ENCODE peak calls at places on chromosomes 2 and 18, in seven cellular contexts. One of them, this sample, is unnamed.

GRCh38 chr18:37668971-37669747 is 103.6 kb upstream of the CELF4 start:
- DNase-seq in A549: no peak
- DNase-seq in WERI-Rb-1: no peak
- DNase-seq in coronary artery: no peak
- DNase-seq in stomach: no peak
- DNase-seq in tibial artery: no peak
- DNase-seq in kidney: peak
- DNase-seq in this sample: no peak

GRCh38 chr2:37376421-37377186 is 32.2 kb downstream of the QPCT start:
- DNase-seq in tibial artery: peak
- DNase-seq in A549: no peak
- DNase-seq in kidney: no peak
- DNase-seq in stomach: no peak
- DNase-seq in WERI-Rb-1: no peak
- DNase-seq in coronary artery: no peak
- DNase-seq in this sample: peak

GRCh38 chr2:10357193-10357592 is 54.5 kb downstream of the HPCAL1 start:
- DNase-seq in WERI-Rb-1: no peak
- DNase-seq in stomach: no peak
- DNase-seq in tibial artery: no peak
- DNase-seq in kidney: no peak
- DNase-seq in A549: no peak
- DNase-seq in coronary artery: no peak
- DNase-seq in this sample: no peak

GRCh38 chr18:43486462-43486861 is 209.2 kb upstream of the SYT4 start:
- DNase-seq in A549: no peak
- DNase-seq in coronary artery: no peak
- DNase-seq in WERI-Rb-1: no peak
- DNase-seq in tibial artery: no peak
- DNase-seq in kidney: no peak
- DNase-seq in stomach: peak
- DNase-seq in this sample: no peak

GRCh38 chr2:155645771-155646170 is 686.8 kb downstream of the NR4A2 start:
- DNase-seq in WERI-Rb-1: no peak
- DNase-seq in stomach: no peak
- DNase-seq in coronary artery: no peak
- DNase-seq in A549: no peak
- DNase-seq in tibial artery: no peak
- DNase-seq in kidney: no peak
- DNase-seq in this sample: no peak

GRCh38 chr2:85242321-85242720 is 85.5 kb downstream of the TGOLN2 start:
- DNase-seq in stomach: no peak
- DNase-seq in tibial artery: no peak
- DNase-seq in WERI-Rb-1: no peak
- DNase-seq in kidney: no peak
- DNase-seq in A549: no peak
- DNase-seq in coronary artery: no peak
- DNase-seq in this sample: no peak

GRCh38 chr2:175156534-175156933 is 11.5 kb downstream of the ATF2 start:
- DNase-seq in coronary artery: no peak
- DNase-seq in tibial artery: no peak
- DNase-seq in WERI-Rb-1: no peak
- DNase-seq in kidney: no peak
- DNase-seq in A549: no peak
- DNase-seq in stomach: no peak
- DNase-seq in this sample: no peak

GRCh38 chr2:39488450-39488849 is 51.4 kb upstream of the MAP4K3 start:
- DNase-seq in A549: no peak
- DNase-seq in tibial artery: no peak
- DNase-seq in kidney: peak
- DNase-seq in stomach: no peak
- DNase-seq in coronary artery: no peak
- DNase-seq in WERI-Rb-1: no peak
- DNase-seq in this sample: no peak

GRCh38 chr2:32697156-32697555 is 69.3 kb downstream of the TTC27 start:
- DNase-seq in WERI-Rb-1: no peak
- DNase-seq in coronary artery: no peak
- DNase-seq in kidney: no peak
- DNase-seq in tibial artery: no peak
- DNase-seq in A549: no peak
- DNase-seq in stomach: no peak
- DNase-seq in this sample: peak

GRCh38 chr2:32901313-32901712 is 45.4 kb upstream of the LTBP1 start:
- DNase-seq in coronary artery: no peak
- DNase-seq in kidney: no peak
- DNase-seq in A549: no peak
- DNase-seq in stomach: no peak
- DNase-seq in WERI-Rb-1: no peak
- DNase-seq in tibial artery: no peak
- DNase-seq in this sample: no peak

GRCh38 chr2:162974771-162975170 is 136.2 kb upstream of the KCNH7 start:
- DNase-seq in stomach: no peak
- DNase-seq in tibial artery: no peak
- DNase-seq in kidney: no peak
- DNase-seq in WERI-Rb-1: no peak
- DNase-seq in A549: no peak
- DNase-seq in coronary artery: no peak
- DNase-seq in this sample: no peak

GRCh38 chr2:105517814-105518705 is 119.2 kb upstream of the FHL2 start:
- DNase-seq in stomach: peak
- DNase-seq in kidney: peak
- DNase-seq in WERI-Rb-1: no peak
- DNase-seq in coronary artery: peak
- DNase-seq in A549: no peak
- DNase-seq in tibial artery: peak
- DNase-seq in this sample: no peak

GRCh38 chr2:232541195-232541960 is 1.9 kb downstream of the CHRNG start:
- DNase-seq in WERI-Rb-1: no peak
- DNase-seq in A549: no peak
- DNase-seq in kidney: peak
- DNase-seq in tibial artery: no peak
- DNase-seq in coronary artery: peak
- DNase-seq in stomach: peak
- DNase-seq in this sample: no peak

GRCh38 chr18:79826966-79827365 is 29.2 kb downstream of the KCNG2 start:
- DNase-seq in WERI-Rb-1: peak
- DNase-seq in kidney: no peak
- DNase-seq in stomach: no peak
- DNase-seq in tibial artery: no peak
- DNase-seq in A549: no peak
- DNase-seq in coronary artery: no peak
- DNase-seq in this sample: no peak

GRCh38 chr2:83850071-83850725 is 608.9 kb downstream of the SUCLG1 start:
- DNase-seq in stomach: no peak
- DNase-seq in WERI-Rb-1: no peak
- DNase-seq in coronary artery: no peak
- DNase-seq in A549: no peak
- DNase-seq in kidney: no peak
- DNase-seq in tibial artery: no peak
- DNase-seq in this sample: peak

GRCh38 chr2:199273043-199273647 is 184.6 kb downstream of the SATB2 start:
- DNase-seq in A549: no peak
- DNase-seq in tibial artery: no peak
- DNase-seq in coronary artery: no peak
- DNase-seq in stomach: no peak
- DNase-seq in WERI-Rb-1: no peak
- DNase-seq in kidney: no peak
- DNase-seq in this sample: no peak

GRCh38 chr18:59044855-59045254 is 94.8 kb upstream of the SEC11C start:
- DNase-seq in A549: no peak
- DNase-seq in WERI-Rb-1: no peak
- DNase-seq in tibial artery: no peak
- DNase-seq in stomach: no peak
- DNase-seq in kidney: no peak
- DNase-seq in coronary artery: no peak
- DNase-seq in this sample: no peak

GRCh38 chr2:68925298-68925885 is 27.3 kb downstream of the GKN2 start:
- DNase-seq in kidney: no peak
- DNase-seq in tibial artery: no peak
- DNase-seq in coronary artery: no peak
- DNase-seq in A549: peak
- DNase-seq in stomach: peak
- DNase-seq in WERI-Rb-1: peak
- DNase-seq in this sample: peak

GRCh38 chr2:215022418-215022817 is 116.0 kb downstream of the ABCA12 start:
- DNase-seq in kidney: no peak
- DNase-seq in stomach: no peak
- DNase-seq in WERI-Rb-1: no peak
- DNase-seq in coronary artery: no peak
- DNase-seq in A549: no peak
- DNase-seq in tibial artery: no peak
- DNase-seq in this sample: peak

GRCh38 chr2:9663008-9663879 is 32.4 kb upstream of the YWHAQ start:
- DNase-seq in WERI-Rb-1: no peak
- DNase-seq in kidney: no peak
- DNase-seq in coronary artery: no peak
- DNase-seq in A549: no peak
- DNase-seq in tibial artery: no peak
- DNase-seq in stomach: no peak
- DNase-seq in this sample: no peak

GRCh38 chr2:102117488-102117887 is 25.1 kb upstream of the IL1R1 start:
- DNase-seq in A549: no peak
- DNase-seq in stomach: no peak
- DNase-seq in tibial artery: no peak
- DNase-seq in kidney: no peak
- DNase-seq in WERI-Rb-1: no peak
- DNase-seq in coronary artery: no peak
- DNase-seq in this sample: no peak

GRCh38 chr18:3114026-3114425 is 101.1 kb upstream of the LPIN2 start:
- DNase-seq in coronary artery: no peak
- DNase-seq in stomach: no peak
- DNase-seq in kidney: no peak
- DNase-seq in WERI-Rb-1: no peak
- DNase-seq in tibial artery: no peak
- DNase-seq in A549: no peak
- DNase-seq in this sample: peak

GRCh38 chr2:188675391-188676011 is 298.7 kb upstream of the COL3A1 start:
- DNase-seq in A549: no peak
- DNase-seq in stomach: no peak
- DNase-seq in kidney: no peak
- DNase-seq in tibial artery: no peak
- DNase-seq in coronary artery: no peak
- DNase-seq in WERI-Rb-1: no peak
- DNase-seq in this sample: no peak

GRCh38 chr2:120161190-120161589 is 62.0 kb downstream of the TMEM185B start:
- DNase-seq in A549: no peak
- DNase-seq in stomach: no peak
- DNase-seq in WERI-Rb-1: no peak
- DNase-seq in tibial artery: no peak
- DNase-seq in coronary artery: no peak
- DNase-seq in kidney: no peak
- DNase-seq in this sample: no peak

GRCh38 chr2:227761734-227762476 is 16.2 kb downstream of the SCYGR8 start:
- DNase-seq in WERI-Rb-1: no peak
- DNase-seq in A549: no peak
- DNase-seq in coronary artery: no peak
- DNase-seq in tibial artery: no peak
- DNase-seq in kidney: no peak
- DNase-seq in stomach: no peak
- DNase-seq in this sample: no peak

GRCh38 chr2:73177645-73178255 is 24.6 kb upstream of the NOTO start:
- DNase-seq in coronary artery: no peak
- DNase-seq in WERI-Rb-1: no peak
- DNase-seq in kidney: no peak
- DNase-seq in stomach: no peak
- DNase-seq in tibial artery: no peak
- DNase-seq in A549: peak
- DNase-seq in this sample: no peak
- TF ChIP-seq CTCF in coronary artery: no peak
- TF ChIP-seq CTCF in WERI-Rb-1: peak
- TF ChIP-seq CTCF in kidney: no peak
- TF ChIP-seq CTCF in stomach: no peak
- TF ChIP-seq CTCF in tibial artery: no peak
- TF ChIP-seq CTCF in A549: peak
- TF ChIP-seq CTCF in this sample: peak

GRCh38 chr2:100640329-100641114 is 77.7 kb downstream of the PDCL3 start:
- DNase-seq in tibial artery: no peak
- DNase-seq in kidney: no peak
- DNase-seq in A549: no peak
- DNase-seq in WERI-Rb-1: no peak
- DNase-seq in stomach: no peak
- DNase-seq in coronary artery: no peak
- DNase-seq in this sample: no peak
- H3K27ac ChIP-seq in tibial artery: no peak
- H3K27ac ChIP-seq in kidney: no peak
- H3K27ac ChIP-seq in A549: no peak
- H3K27ac ChIP-seq in WERI-Rb-1: no peak
- H3K27ac ChIP-seq in stomach: no peak
- H3K27ac ChIP-seq in coronary artery: no peak
- H3K27ac ChIP-seq in this sample: no peak

GRCh38 chr2:174035117-174035516 is 69.9 kb upstream of the SP3 start:
- DNase-seq in A549: no peak
- DNase-seq in tibial artery: no peak
- DNase-seq in kidney: no peak
- DNase-seq in WERI-Rb-1: no peak
- DNase-seq in coronary artery: no peak
- DNase-seq in stomach: no peak
- DNase-seq in this sample: no peak

GRCh38 chr2:174033163-174033550 is 68.0 kb upstream of the SP3 start:
- DNase-seq in stomach: no peak
- DNase-seq in A549: no peak
- DNase-seq in WERI-Rb-1: no peak
- DNase-seq in coronary artery: no peak
- DNase-seq in tibial artery: no peak
- DNase-seq in kidney: no peak
- DNase-seq in this sample: no peak

GRCh38 chr2:174036825-174037224 is 71.7 kb upstream of the SP3 start:
- DNase-seq in tibial artery: no peak
- DNase-seq in kidney: no peak
- DNase-seq in coronary artery: no peak
- DNase-seq in stomach: no peak
- DNase-seq in A549: no peak
- DNase-seq in WERI-Rb-1: no peak
- DNase-seq in this sample: no peak

GRCh38 chr2:174038472-174038871 is 73.3 kb upstream of the SP3 start:
- DNase-seq in coronary artery: no peak
- DNase-seq in WERI-Rb-1: no peak
- DNase-seq in A549: no peak
- DNase-seq in kidney: no peak
- DNase-seq in stomach: no peak
- DNase-seq in tibial artery: no peak
- DNase-seq in this sample: no peak

GRCh38 chr2:174035981-174036742 is 71.0 kb upstream of the SP3 start:
- DNase-seq in stomach: no peak
- DNase-seq in coronary artery: no peak
- DNase-seq in tibial artery: peak
- DNase-seq in kidney: no peak
- DNase-seq in WERI-Rb-1: no peak
- DNase-seq in A549: peak
- DNase-seq in this sample: no peak
- TF ChIP-seq CTCF in stomach: no peak
- TF ChIP-seq CTCF in coronary artery: no peak
- TF ChIP-seq CTCF in tibial artery: peak
- TF ChIP-seq CTCF in kidney: peak
- TF ChIP-seq CTCF in WERI-Rb-1: peak
- TF ChIP-seq CTCF in A549: no peak
- TF ChIP-seq CTCF in this sample: no peak

DNA sequence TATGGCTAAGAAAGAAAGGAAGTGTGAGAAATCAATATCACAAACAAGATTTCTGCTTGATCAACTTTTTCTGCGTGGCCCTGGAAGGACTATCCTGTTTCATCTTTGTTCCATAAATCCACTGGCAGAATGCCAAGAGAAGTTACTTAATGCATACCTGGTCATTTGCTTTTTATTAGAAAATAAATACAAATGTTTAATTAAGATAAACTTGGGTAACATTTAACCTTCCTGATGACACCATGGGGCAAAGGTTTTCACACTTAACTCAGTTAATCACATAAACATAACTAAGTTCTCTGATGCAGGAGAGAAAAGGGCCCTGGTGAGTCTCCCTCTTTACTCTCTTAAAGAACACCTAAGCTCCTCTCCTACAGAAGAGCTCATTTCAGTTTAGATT is 203.3 kb downstream of the AFF3 start:
- DNase-seq in coronary artery: no peak
- DNase-seq in WERI-Rb-1: no peak
- DNase-seq in tibial artery: no peak
- DNase-seq in kidney: no peak
- DNase-seq in A549: no peak
- DNase-seq in stomach: no peak
- DNase-seq in this sample: no peak
- H3K27ac ChIP-seq in coronary artery: no peak
- H3K27ac ChIP-seq in WERI-Rb-1: no peak
- H3K27ac ChIP-seq in tibial artery: no peak
- H3K27ac ChIP-seq in kidney: no peak
- H3K27ac ChIP-seq in A549: no peak
- H3K27ac ChIP-seq in stomach: no peak
- H3K27ac ChIP-seq in this sample: no peak

This sample was measured in RWPE1.